ENCODE peak calls at places on chromosomes 2 and 18, in five cellular contexts. One of them, this sample, is unnamed.

GRCh38 chr2:231003186-231003585 is 7.3 kb downstream of the SPATA3 start:
- DNase-seq in cardiac muscle cell: no peak
- DNase-seq in prostate gland: no peak
- DNase-seq in Peyer's patch: no peak
- DNase-seq in CD8-positive, alpha-beta memory T cell: no peak
- DNase-seq in this sample: no peak

GRCh38 chr18:10916387-10916786 is 233.0 kb downstream of the PIEZO2 start:
- DNase-seq in cardiac muscle cell: no peak
- DNase-seq in Peyer's patch: no peak
- DNase-seq in CD8-positive, alpha-beta memory T cell: no peak
- DNase-seq in prostate gland: no peak
- DNase-seq in this sample: no peak

GRCh38 chr18:10546557-10547300 is 20.9 kb downstream of the NAPG start:
- DNase-seq in cardiac muscle cell: peak; percentile 62
- DNase-seq in Peyer's patch: no peak
- DNase-seq in prostate gland: no peak
- DNase-seq in CD8-positive, alpha-beta memory T cell: no peak
- DNase-seq in this sample: no peak

GRCh38 chr2:237269121-237269875 is 144.7 kb downstream of the COL6A3 start:
- DNase-seq in Peyer's patch: no peak
- DNase-seq in cardiac muscle cell: no peak
- DNase-seq in CD8-positive, alpha-beta memory T cell: no peak
- DNase-seq in prostate gland: no peak
- DNase-seq in this sample: no peak

GRCh38 chr2:45291283-45291682 is 282.0 kb upstream of the SIX2 start:
- DNase-seq in cardiac muscle cell: no peak
- DNase-seq in CD8-positive, alpha-beta memory T cell: no peak
- DNase-seq in Peyer's patch: no peak
- DNase-seq in prostate gland: no peak
- DNase-seq in this sample: no peak

GRCh38 chr18:23825978-23826405 is 136.7 kb downstream of the LAMA3 start:
- DNase-seq in CD8-positive, alpha-beta memory T cell: no peak
- DNase-seq in prostate gland: peak; percentile 90
- DNase-seq in cardiac muscle cell: peak; percentile 34
- DNase-seq in Peyer's patch: peak; percentile 51
- DNase-seq in this sample: no peak

GRCh38 chr2:164458801-164459200 is 162.5 kb downstream of the GRB14 start:
- DNase-seq in CD8-positive, alpha-beta memory T cell: no peak
- DNase-seq in Peyer's patch: no peak
- DNase-seq in prostate gland: no peak
- DNase-seq in cardiac muscle cell: peak; percentile 33
- DNase-seq in this sample: no peak

GRCh38 chr2:15941483-15941853 is 1.1 kb downstream of the MYCN start:
- DNase-seq in Peyer's patch: no peak
- DNase-seq in CD8-positive, alpha-beta memory T cell: no peak
- DNase-seq in prostate gland: no peak
- DNase-seq in cardiac muscle cell: peak; percentile 85
- DNase-seq in this sample: peak; percentile 2

GRCh38 chr2:239380831-239381708 is 19.8 kb downstream of the HDAC4 start:
- DNase-seq in Peyer's patch: peak; percentile 83
- DNase-seq in cardiac muscle cell: no peak
- DNase-seq in prostate gland: no peak
- DNase-seq in CD8-positive, alpha-beta memory T cell: peak; percentile 43
- DNase-seq in this sample: peak; percentile 87

GRCh38 chr2:134866498-134867099 is 28.2 kb downstream of the ACMSD start:
- DNase-seq in Peyer's patch: no peak
- DNase-seq in cardiac muscle cell: no peak
- DNase-seq in CD8-positive, alpha-beta memory T cell: no peak
- DNase-seq in prostate gland: no peak
- DNase-seq in this sample: no peak

GRCh38 chr2:241665731-241666440 is 20.7 kb downstream of the DTYMK start:
- DNase-seq in CD8-positive, alpha-beta memory T cell: no peak
- DNase-seq in prostate gland: no peak
- DNase-seq in cardiac muscle cell: no peak
- DNase-seq in Peyer's patch: no peak
- DNase-seq in this sample: no peak

GRCh38 chr2:96773922-96774321 is 13.2 kb downstream of the CNNM4 start:
- DNase-seq in CD8-positive, alpha-beta memory T cell: peak; percentile 38
- DNase-seq in Peyer's patch: peak; percentile 70
- DNase-seq in cardiac muscle cell: no peak
- DNase-seq in prostate gland: peak; percentile 37
- DNase-seq in this sample: peak; percentile 35

GRCh38 chr2:188203756-188204155 is 87.9 kb upstream of the GULP1 start:
- DNase-seq in cardiac muscle cell: no peak
- DNase-seq in Peyer's patch: no peak
- DNase-seq in CD8-positive, alpha-beta memory T cell: no peak
- DNase-seq in prostate gland: no peak
- DNase-seq in this sample: no peak

GRCh38 chr18:79924814-79925655 is 26.4 kb downstream of the SLC66A2 start:
- DNase-seq in prostate gland: no peak
- DNase-seq in Peyer's patch: peak; percentile 26
- DNase-seq in CD8-positive, alpha-beta memory T cell: no peak
- DNase-seq in cardiac muscle cell: no peak
- DNase-seq in this sample: no peak

GRCh38 chr2:76544901-76545300 is 834.2 kb upstream of the GCFC2 start:
- DNase-seq in Peyer's patch: no peak
- DNase-seq in prostate gland: no peak
- DNase-seq in cardiac muscle cell: no peak
- DNase-seq in CD8-positive, alpha-beta memory T cell: no peak
- DNase-seq in this sample: no peak

GRCh38 chr2:109226128-109226527 is 97.1 kb downstream of the SH3RF3 start:
- DNase-seq in CD8-positive, alpha-beta memory T cell: no peak
- DNase-seq in prostate gland: no peak
- DNase-seq in cardiac muscle cell: no peak
- DNase-seq in Peyer's patch: no peak
- DNase-seq in this sample: no peak

GRCh38 chr18:59141294-59142068 is 1.8 kb downstream of the SEC11C start:
- DNase-seq in Peyer's patch: no peak
- DNase-seq in prostate gland: peak; percentile 17
- DNase-seq in cardiac muscle cell: no peak
- DNase-seq in CD8-positive, alpha-beta memory T cell: no peak
- DNase-seq in this sample: no peak

GRCh38 chr18:46096651-46097300 is 1.3 kb downstream of the ATP5F1A start:
- DNase-seq in prostate gland: no peak
- DNase-seq in Peyer's patch: peak; percentile 48
- DNase-seq in CD8-positive, alpha-beta memory T cell: no peak
- DNase-seq in cardiac muscle cell: no peak
- DNase-seq in this sample: no peak

GRCh38 chr2:152483276-152483996 is 148.5 kb downstream of the FMNL2 start:
- DNase-seq in cardiac muscle cell: no peak
- DNase-seq in prostate gland: no peak
- DNase-seq in Peyer's patch: no peak
- DNase-seq in CD8-positive, alpha-beta memory T cell: no peak
- DNase-seq in this sample: no peak

GRCh38 chr2:215904101-215904500 is 109.2 kb downstream of the MREG start:
- DNase-seq in cardiac muscle cell: no peak
- DNase-seq in prostate gland: no peak
- DNase-seq in Peyer's patch: no peak
- DNase-seq in CD8-positive, alpha-beta memory T cell: no peak
- DNase-seq in this sample: no peak

GRCh38 chr2:198374375-198375072 is 570.1 kb downstream of the PLCL1 start:
- DNase-seq in prostate gland: peak; percentile 12
- DNase-seq in Peyer's patch: peak; percentile 80
- DNase-seq in CD8-positive, alpha-beta memory T cell: no peak
- DNase-seq in cardiac muscle cell: peak; percentile 72
- DNase-seq in this sample: no peak

GRCh38 chr2:111984213-111984604 is 70.9 kb upstream of the TMEM87B start:
- DNase-seq in Peyer's patch: no peak
- DNase-seq in prostate gland: no peak
- DNase-seq in cardiac muscle cell: no peak
- DNase-seq in CD8-positive, alpha-beta memory T cell: no peak
- DNase-seq in this sample: no peak

GRCh38 chr2:28633739-28634138 is 117.9 kb upstream of the PPP1CB start:
- DNase-seq in prostate gland: peak; percentile 85
- DNase-seq in CD8-positive, alpha-beta memory T cell: no peak
- DNase-seq in Peyer's patch: no peak
- DNase-seq in cardiac muscle cell: no peak
- DNase-seq in this sample: no peak

GRCh38 chr2:29130295-29130694 is 15.1 kb downstream of the CLIP4 start:
- DNase-seq in cardiac muscle cell: peak; percentile 24
- DNase-seq in Peyer's patch: no peak
- DNase-seq in prostate gland: no peak
- DNase-seq in CD8-positive, alpha-beta memory T cell: no peak
- DNase-seq in this sample: no peak

GRCh38 chr2:208406474-208407451 is at the start of gene PTH2R:
- DNase-seq in cardiac muscle cell: peak; percentile 66
- DNase-seq in Peyer's patch: no peak
- DNase-seq in CD8-positive, alpha-beta memory T cell: no peak
- DNase-seq in prostate gland: no peak
- DNase-seq in this sample: no peak

GRCh38 chr2:31239842-31240198 is 5.9 kb downstream of the EHD3 start:
- DNase-seq in CD8-positive, alpha-beta memory T cell: no peak
- DNase-seq in prostate gland: no peak
- DNase-seq in Peyer's patch: no peak
- DNase-seq in cardiac muscle cell: peak; percentile 66
- DNase-seq in this sample: no peak

GRCh38 chr2:217709496-217710217 is 293.1 kb downstream of the TNS1 start:
- DNase-seq in prostate gland: no peak
- DNase-seq in Peyer's patch: no peak
- DNase-seq in cardiac muscle cell: no peak
- DNase-seq in CD8-positive, alpha-beta memory T cell: no peak
- DNase-seq in this sample: no peak

GRCh38 chr2:16726577-16726976 is 60.9 kb upstream of the CYRIA start:
- DNase-seq in prostate gland: no peak
- DNase-seq in cardiac muscle cell: no peak
- DNase-seq in CD8-positive, alpha-beta memory T cell: no peak
- DNase-seq in Peyer's patch: no peak
- DNase-seq in this sample: no peak

GRCh38 chr2:156300337-156300736 is 32.2 kb downstream of the NR4A2 start:
- DNase-seq in CD8-positive, alpha-beta memory T cell: no peak
- DNase-seq in prostate gland: no peak
- DNase-seq in cardiac muscle cell: no peak
- DNase-seq in Peyer's patch: no peak
- DNase-seq in this sample: no peak

GRCh38 chr2:234979204-234980167 is 27.7 kb downstream of the SH3BP4 start:
- DNase-seq in cardiac muscle cell: no peak
- DNase-seq in CD8-positive, alpha-beta memory T cell: no peak
- DNase-seq in Peyer's patch: no peak
- DNase-seq in prostate gland: no peak
- DNase-seq in this sample: no peak

GRCh38 chr2:234978466-234979203 is 26.8 kb downstream of the SH3BP4 start:
- DNase-seq in prostate gland: peak; percentile 81
- DNase-seq in Peyer's patch: no peak
- DNase-seq in cardiac muscle cell: no peak
- DNase-seq in CD8-positive, alpha-beta memory T cell: no peak
- DNase-seq in this sample: no peak

GRCh38 chr2:234982096-234982834 is 30.4 kb downstream of the SH3BP4 start:
- DNase-seq in prostate gland: no peak
- DNase-seq in CD8-positive, alpha-beta memory T cell: no peak
- DNase-seq in cardiac muscle cell: no peak
- DNase-seq in Peyer's patch: no peak
- DNase-seq in this sample: no peak

GRCh38 chr2:234981197-234982095 is 29.6 kb downstream of the SH3BP4 start:
- DNase-seq in Peyer's patch: peak; percentile 66
- DNase-seq in cardiac muscle cell: peak; percentile 90
- DNase-seq in CD8-positive, alpha-beta memory T cell: no peak
- DNase-seq in prostate gland: no peak
- DNase-seq in this sample: peak; percentile 1

GRCh38 chr2:234980476-234981187 is 28.8 kb downstream of the SH3BP4 start:
- DNase-seq in Peyer's patch: no peak
- DNase-seq in CD8-positive, alpha-beta memory T cell: no peak
- DNase-seq in cardiac muscle cell: no peak
- DNase-seq in prostate gland: peak; percentile 67
- DNase-seq in this sample: no peak
- H3K27ac ChIP-seq in Peyer's patch: peak overlapping the region; percentile 81
- H3K27ac ChIP-seq in CD8-positive, alpha-beta memory T cell: no peak overlapping the region
- H3K27ac ChIP-seq in cardiac muscle cell: peak overlapping the region; percentile 98
- H3K27ac ChIP-seq in prostate gland: peak overlapping the region; percentile 79
- H3K27ac ChIP-seq in this sample: no peak overlapping the region

GRCh38 chr18:60552948-60553347 is 180.4 kb upstream of the MC4R start:
- DNase-seq in Peyer's patch: no peak
- DNase-seq in prostate gland: no peak
- DNase-seq in CD8-positive, alpha-beta memory T cell: no peak
- DNase-seq in cardiac muscle cell: no peak
- DNase-seq in this sample: no peak
- H3K4me3 ChIP-seq in Peyer's patch: no peak overlapping the region
- H3K4me3 ChIP-seq in prostate gland: no peak overlapping the region
- H3K4me3 ChIP-seq in CD8-positive, alpha-beta memory T cell: no peak overlapping the region
- H3K4me3 ChIP-seq in cardiac muscle cell: no peak overlapping the region
- H3K4me3 ChIP-seq in this sample: no peak overlapping the region

DNA sequence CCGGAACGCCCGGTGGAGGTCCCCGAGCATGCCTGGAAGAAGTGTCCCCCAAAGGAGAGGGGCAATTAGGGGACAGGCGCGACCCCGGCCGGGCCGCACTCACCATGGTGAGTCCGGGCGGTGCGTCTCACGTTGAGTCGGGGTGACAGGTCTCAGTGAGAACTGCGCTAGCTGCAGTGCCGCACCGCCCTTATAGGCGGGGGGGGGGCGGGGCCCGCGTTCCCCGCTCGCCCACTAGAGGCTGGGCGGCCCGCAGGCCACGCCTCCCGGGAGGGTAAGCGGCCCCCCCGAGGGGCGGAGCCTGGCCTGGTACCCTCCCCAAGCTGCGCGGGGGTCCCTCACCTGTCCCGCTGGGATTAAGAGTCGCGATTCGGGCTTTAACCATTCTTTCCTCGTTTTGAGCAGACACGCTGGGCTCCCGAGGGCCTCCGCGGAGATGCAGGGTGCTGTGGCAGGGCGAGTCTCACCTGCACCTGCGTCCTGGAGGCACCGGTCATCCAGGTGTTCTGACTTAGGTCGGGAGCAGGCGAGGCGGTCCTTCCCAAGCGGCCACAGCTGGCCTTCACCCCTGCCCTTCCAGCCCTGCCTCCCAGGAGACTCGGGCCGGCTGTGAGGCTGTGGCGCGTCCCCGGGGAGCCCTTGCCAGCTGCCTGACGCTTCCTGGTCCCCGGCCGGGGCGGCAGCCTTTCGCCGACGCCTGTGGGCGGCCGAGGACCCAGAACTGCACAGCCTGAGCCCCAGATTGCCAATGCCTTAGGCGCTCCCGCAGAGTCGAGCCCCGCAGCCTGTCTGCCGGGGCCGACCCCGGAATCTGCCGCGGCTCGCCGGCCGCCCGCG is at the start of gene TUBA4A:
- DNase-seq in cardiac muscle cell: peak; percentile 63
- DNase-seq in Peyer's patch: peak; percentile 97
- DNase-seq in prostate gland: peak; percentile 91
- DNase-seq in CD8-positive, alpha-beta memory T cell: peak; percentile 90
- DNase-seq in this sample: peak; percentile 91
- H3K4me1 ChIP-seq in cardiac muscle cell: peaks cover 12% of the 10 kb centered on the region
- H3K4me1 ChIP-seq in Peyer's patch: peaks cover 51% of the 10 kb centered on the region
- H3K4me1 ChIP-seq in prostate gland: peaks cover 20% of the 10 kb centered on the region
- H3K4me1 ChIP-seq in CD8-positive, alpha-beta memory T cell: peaks cover 37% of the 10 kb centered on the region
- H3K4me1 ChIP-seq in this sample: peaks cover 38% of the 10 kb centered on the region

GRCh38 chr2:20585351-20585709 is 65.6 kb downstream of the HS1BP3 start:
- DNase-seq in cardiac muscle cell: no peak
- DNase-seq in prostate gland: no peak
- DNase-seq in CD8-positive, alpha-beta memory T cell: no peak
- DNase-seq in Peyer's patch: no peak
- DNase-seq in this sample: no peak

GRCh38 chr2:20584045-20584636 is 66.8 kb downstream of the HS1BP3 start:
- DNase-seq in Peyer's patch: no peak
- DNase-seq in cardiac muscle cell: no peak
- DNase-seq in CD8-positive, alpha-beta memory T cell: no peak
- DNase-seq in prostate gland: no peak
- DNase-seq in this sample: no peak

GRCh38 chr2:20584637-20585321 is 66.1 kb downstream of the HS1BP3 start:
- DNase-seq in Peyer's patch: no peak
- DNase-seq in prostate gland: peak; percentile 64
- DNase-seq in cardiac muscle cell: peak; percentile 84
- DNase-seq in CD8-positive, alpha-beta memory T cell: no peak
- DNase-seq in this sample: no peak

GRCh38 chr2:20585710-20586378 is 65.1 kb downstream of the HS1BP3 start:
- DNase-seq in cardiac muscle cell: no peak
- DNase-seq in Peyer's patch: peak; percentile 35
- DNase-seq in CD8-positive, alpha-beta memory T cell: no peak
- DNase-seq in prostate gland: no peak
- DNase-seq in this sample: no peak

GRCh38 chr2:20586379-20586715 is 64.6 kb downstream of the HS1BP3 start:
- DNase-seq in cardiac muscle cell: no peak
- DNase-seq in Peyer's patch: no peak
- DNase-seq in prostate gland: no peak
- DNase-seq in CD8-positive, alpha-beta memory T cell: no peak
- DNase-seq in this sample: no peak
- H3K27ac ChIP-seq in cardiac muscle cell: no peak overlapping the region
- H3K27ac ChIP-seq in Peyer's patch: peak overlapping the region; percentile 72
- H3K27ac ChIP-seq in prostate gland: no peak overlapping the region
- H3K27ac ChIP-seq in CD8-positive, alpha-beta memory T cell: no peak overlapping the region
- H3K27ac ChIP-seq in this sample: no peak overlapping the region